ENCODE peak calls at places on chromosomes 12 and 14, in five cellular contexts. P, C, V, O and W are unnamed samples.

GRCh38 chr12:120316798-120317257 is 10.8 kb downstream of the PLA2G1B start:
- DNase-seq in P (no peak), C (no peak), V (no peak), O (peak; percentile 9), W (no peak)

GRCh38 chr12:102891756-102892155 is 25.3 kb downstream of the PAH start:
- DNase-seq in P (no peak), C (no peak), V (no peak), O (no peak), W (no peak)

GRCh38 chr14:72855913-72856312 is 38.0 kb downstream of the DPF3 start:
- DNase-seq in P (no peak), C (peak; percentile 73), V (no peak), O (peak; percentile 68), W (no peak)

GRCh38 chr12:13209279-13210021 is 12.9 kb downstream of the EMP1 start:
- DNase-seq in P (no peak), C (no peak), V (no peak), O (no peak), W (no peak)

GRCh38 chr14:75982724-75983358 is 1.0 kb upstream of the TGFB3 start:
- DNase-seq in P (no peak), C (peak; percentile 59), V (no peak), O (no peak), W (no peak)

GRCh38 chr12:98721204-98721702 is 76.2 kb downstream of the APAF1 start:
- DNase-seq in P (no peak), C (no peak), V (no peak), O (no peak), W (no peak)

GRCh38 chr12:75568387-75568786 is 57.0 kb upstream of the KRR1 start:
- DNase-seq in P (no peak), C (peak; percentile 70), V (no peak), O (peak; percentile 56), W (no peak)

GRCh38 chr14:65433157-65433556 is 20.6 kb downstream of the FUT8 start:
- DNase-seq in P (no peak), C (no peak), V (no peak), O (no peak), W (no peak)

GRCh38 chr12:3553681-3554546 is 62.9 kb downstream of the PRMT8 start:
- DNase-seq in P (no peak), C (no peak), V (no peak), O (no peak), W (no peak)

GRCh38 chr14:103522649-103523582 is at the start of gene CKB:
- DNase-seq in P (no peak), C (no peak), V (no peak), O (no peak), W (no peak)

GRCh38 chr12:109482491-109482890 is 5.1 kb downstream of the UBE3B start:
- DNase-seq in P (no peak), C (no peak), V (no peak), O (no peak), W (no peak)

GRCh38 chr12:64682572-64683277 is 72.4 kb downstream of the RASSF3 start:
- DNase-seq in P (peak; percentile 82), C (peak; percentile 87), V (peak; percentile 76), O (peak; percentile 53), W (no peak)
- H3K4me3 ChIP-seq in P (no peak overlapping the region), C (no peak overlapping the region), V (no peak overlapping the region), O (no peak overlapping the region), W (no peak overlapping the region)

DNA sequence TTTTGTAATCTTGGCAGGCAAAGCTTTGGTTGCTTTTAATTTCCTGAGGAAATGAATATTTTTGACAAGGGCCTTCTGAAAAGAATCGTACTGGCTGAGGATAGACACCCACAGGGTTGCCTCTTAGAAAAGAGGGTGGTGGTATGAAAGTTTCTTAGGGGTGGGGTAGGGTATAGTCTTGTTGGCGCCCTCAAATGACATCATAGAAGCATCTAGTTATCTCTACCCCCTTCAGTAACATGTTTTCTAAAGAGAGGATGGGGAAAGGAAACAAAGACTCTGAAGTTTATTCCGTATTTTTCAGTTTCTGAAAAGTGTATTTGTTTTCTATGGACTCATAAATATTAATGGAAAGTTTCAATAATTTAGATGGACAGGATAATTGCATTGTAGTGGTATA is 13.7 kb downstream of the PRKCH start:
- DNase-seq in P (no peak), C (no peak), V (no peak), O (no peak), W (no peak)
- H3K4me3 ChIP-seq in P (no peak overlapping the region), C (no peak overlapping the region), V (no peak overlapping the region), O (no peak overlapping the region), W (no peak overlapping the region)

GRCh38 chr12:52413202-52413601 is 7.1 kb upstream of the KRT82 start:
- DNase-seq in P (no peak), C (no peak), V (no peak), O (no peak), W (no peak)
- H3K4me3 ChIP-seq in P (no peak overlapping the region), C (no peak overlapping the region), V (no peak overlapping the region), O (no peak overlapping the region), W (no peak overlapping the region)

GRCh38 chr12:52052471-52053186 is 1.4 kb downstream of the NR4A1 start:
- DNase-seq in P (no peak), C (no peak), V (no peak), O (no peak), W (no peak)
- H3K4me3 ChIP-seq in P (peak overlapping the region; percentile 65), C (peak overlapping the region; percentile 76), V (peak overlapping the region; percentile 83), O (no peak overlapping the region), W (peak overlapping the region; percentile 53)